ENCODE peak calls at places on chromosomes 5 and 9, in seven cellular contexts. N is GM23338, D is fibroblast of pulmonary artery, L is psoas muscle, Z is neural progenitor cell, A is foreskin fibroblast, C is tibial artery. B is an unnamed sample.

GRCh38 chr5:173327084-173327947 is 898 bp downstream of the STC2 start:
- DNase-seq in Z (peak), C (no peak), L (no peak), N (no peak), D (peak), A (peak), B (no peak)

GRCh38 chr5:176640616-176641015 is 6.7 kb upstream of the TSPAN17 start:
- DNase-seq in C (no peak), Z (no peak), D (no peak), N (no peak), L (no peak), A (no peak), B (no peak)

GRCh38 chr5:150559088-150559487 is 51.2 kb downstream of the NDST1 start:
- DNase-seq in Z (no peak), D (no peak), L (no peak), C (no peak), N (no peak), A (no peak), B (no peak)

GRCh38 chr5:116371431-116371830 is 203.2 kb downstream of the SEMA6A start:
- DNase-seq in A (no peak), L (no peak), C (no peak), N (no peak), Z (no peak), D (no peak), B (no peak)

GRCh38 chr5:102722930-102723329 is 32.2 kb upstream of the PAM start:
- DNase-seq in N (no peak), C (no peak), A (peak), L (no peak), D (peak), Z (no peak), B (peak)

GRCh38 chr9:95003694-95004451 is 277.4 kb downstream of the AOPEP start:
- DNase-seq in C (peak), Z (peak), N (peak), A (peak), L (peak), D (peak), B (no peak)

GRCh38 chr5:67809589-67809988 is 406.0 kb upstream of the PIK3R1 start:
- DNase-seq in Z (no peak), A (no peak), C (no peak), N (no peak), D (no peak), L (no peak), B (no peak)

GRCh38 chr5:128913551-128913950 is 51.7 kb upstream of the SLC27A6 start:
- DNase-seq in A (no peak), C (no peak), D (no peak), N (no peak), L (no peak), Z (no peak), B (no peak)

GRCh38 chr9:6921335-6921734 is 163.6 kb downstream of the KDM4C start:
- DNase-seq in A (no peak), Z (no peak), C (no peak), D (no peak), L (no peak), N (no peak), B (no peak)

GRCh38 chr5:89337-90286 is 2.4 kb upstream of the PLEKHG4B start:
- DNase-seq in D (no peak), C (peak), Z (no peak), L (no peak), N (no peak), A (no peak), B (no peak)

GRCh38 chr9:19271081-19271480 is 40.6 kb downstream of the DENND4C start:
- DNase-seq in A (peak), C (no peak), L (no peak), Z (no peak), D (peak), N (no peak), B (no peak)

GRCh38 chr5:133326361-133326760 is 274.5 kb downstream of the HSPA4 start:
- DNase-seq in L (no peak), C (no peak), N (no peak), Z (no peak), A (no peak), D (no peak), B (no peak)

GRCh38 chr5:173567548-173567947 is 48.9 kb downstream of the BOD1 start:
- DNase-seq in L (no peak), D (no peak), N (no peak), Z (no peak), C (no peak), A (peak), B (peak)

GRCh38 chr5:128019391-128019790 is 64.2 kb upstream of the SLC12A2 start:
- DNase-seq in Z (no peak), N (no peak), C (no peak), L (no peak), D (no peak), A (no peak), B (no peak)

GRCh38 chr5:170571331-170571731 is 67.5 kb downstream of the KCNIP1 start:
- DNase-seq in A (no peak), Z (no peak), N (peak), L (no peak), C (no peak), D (peak), B (no peak)

GRCh38 chr5:152177626-152178349 is 227.3 kb downstream of the NMUR2 start:
- DNase-seq in L (no peak), D (no peak), Z (no peak), N (no peak), A (no peak), C (no peak), B (peak)

GRCh38 chr5:69374911-69375446 is 5.4 kb downstream of the RAD17 start:
- DNase-seq in D (no peak), Z (no peak), N (no peak), L (no peak), C (no peak), A (no peak), B (no peak)

GRCh38 chr9:108617661-108618060 is 238.1 kb downstream of the ACTL7B start:
- DNase-seq in C (no peak), Z (no peak), N (no peak), A (no peak), D (no peak), L (no peak), B (no peak)

GRCh38 chr5:1975406-1975715 is 92.6 kb upstream of the IRX4 start:
- DNase-seq in C (no peak), A (no peak), D (no peak), L (no peak), Z (no peak), N (no peak), B (no peak)

GRCh38 chr9:7879551-7880245 is 80.1 kb upstream of the DMAC1 start:
- DNase-seq in D (no peak), N (peak), A (no peak), C (no peak), Z (peak), L (no peak), B (no peak)

GRCh38 chr5:173689171-173689676 is 72.8 kb upstream of the BOD1 start:
- DNase-seq in L (no peak), A (no peak), Z (peak), C (no peak), N (peak), D (peak), B (no peak)

GRCh38 chr5:112957970-112958773 is 18.4 kb upstream of the DCP2 start:
- DNase-seq in Z (no peak), N (no peak), D (peak), C (peak), L (peak), A (peak), B (peak)

GRCh38 chr9:109162652-109163051 is 4.4 kb downstream of the FRRS1L start:
- DNase-seq in A (no peak), L (no peak), Z (no peak), C (no peak), N (no peak), D (no peak), B (no peak)

GRCh38 chr9:133351908-133352634 is 4.1 kb downstream of the RPL7A start:
- DNase-seq in Z (peak), A (peak), D (peak), C (no peak), L (no peak), N (peak), B (no peak)

DNA sequence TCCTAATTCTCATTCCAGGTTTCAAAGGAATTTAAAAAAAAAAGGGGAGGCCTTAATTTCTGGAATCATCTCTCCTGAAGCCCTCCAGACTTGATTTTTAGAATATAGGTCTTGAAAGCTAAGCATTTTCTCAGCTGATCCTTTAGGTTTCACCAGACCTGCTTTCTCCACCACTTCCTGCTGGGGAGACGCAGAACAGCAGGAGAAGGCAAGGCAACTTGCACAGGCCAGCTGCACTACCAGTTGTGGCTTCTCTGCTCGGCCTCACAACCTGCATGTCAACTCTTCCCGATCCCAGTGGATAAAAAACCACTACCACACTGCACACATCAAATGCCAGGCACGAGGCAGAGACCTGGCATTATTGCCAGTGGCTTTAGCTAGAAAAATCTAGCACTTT is 119.8 kb downstream of the SIL1 start:
- DNase-seq in D (no peak), L (no peak), N (peak), A (no peak), Z (no peak), C (no peak), B (no peak)
- TF ChIP-seq CTCF in D (no peak), L (no peak), N (no peak), A (no peak), Z (no peak), C (no peak), B (no peak)

DNA sequence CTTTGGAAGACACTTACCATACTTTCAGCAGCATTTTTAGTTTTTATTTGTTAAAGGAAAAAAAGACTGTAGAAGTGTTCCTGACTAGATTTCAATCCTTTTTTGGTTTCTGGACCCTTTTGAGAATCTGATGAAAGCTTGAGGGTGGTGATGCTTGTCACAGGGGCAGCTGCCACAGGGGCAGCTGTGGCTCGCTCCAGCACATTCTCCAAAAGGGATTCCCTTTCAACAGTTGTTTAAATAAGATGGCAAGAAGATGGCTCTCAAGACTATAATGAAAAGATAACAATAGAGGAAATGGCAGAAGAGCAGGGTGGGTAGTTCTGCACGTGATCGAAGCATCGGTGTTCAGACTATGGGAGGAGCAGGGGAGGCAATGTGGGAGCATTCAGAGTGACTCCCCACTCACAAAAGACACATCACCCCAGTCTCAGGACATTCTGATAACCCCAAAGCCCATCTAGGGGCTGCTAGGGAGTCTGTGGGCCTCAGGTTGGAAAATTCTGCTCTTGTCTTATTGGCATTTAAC is 46.5 kb upstream of the TNFAIP8 start:
- DNase-seq in Z (no peak), L (no peak), D (no peak), A (no peak), N (no peak), C (no peak), B (no peak)
- H3K4me3 ChIP-seq in Z (no peak), L (no peak), D (no peak), A (no peak), N (no peak), C (no peak), B (no peak)

DNA sequence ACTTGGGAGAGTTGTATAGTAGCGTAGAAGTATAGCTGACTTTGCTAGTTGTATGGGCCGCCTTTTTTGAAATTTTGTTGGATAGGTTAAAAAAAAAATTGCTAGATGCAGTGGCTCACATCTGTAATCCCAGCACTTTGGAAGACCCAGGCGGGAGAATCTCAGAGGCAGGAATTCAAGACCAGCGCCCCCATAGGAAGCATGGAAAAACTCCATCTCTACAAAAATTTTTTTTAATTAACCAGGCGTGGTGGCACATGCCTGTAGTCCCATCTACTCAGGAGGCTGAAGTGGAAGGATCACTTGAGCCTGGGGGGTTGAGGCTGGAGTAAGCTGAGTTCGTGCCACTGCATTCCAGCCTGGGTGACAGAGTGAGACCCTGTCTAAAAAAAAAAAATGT is 59.2 kb downstream of the SMC5 start:
- DNase-seq in L (no peak), A (no peak), N (peak), D (no peak), Z (peak), C (no peak), B (no peak)
- TF ChIP-seq CTCF in L (no peak), A (no peak), N (peak), D (peak), Z (peak), C (no peak), B (no peak)

DNA sequence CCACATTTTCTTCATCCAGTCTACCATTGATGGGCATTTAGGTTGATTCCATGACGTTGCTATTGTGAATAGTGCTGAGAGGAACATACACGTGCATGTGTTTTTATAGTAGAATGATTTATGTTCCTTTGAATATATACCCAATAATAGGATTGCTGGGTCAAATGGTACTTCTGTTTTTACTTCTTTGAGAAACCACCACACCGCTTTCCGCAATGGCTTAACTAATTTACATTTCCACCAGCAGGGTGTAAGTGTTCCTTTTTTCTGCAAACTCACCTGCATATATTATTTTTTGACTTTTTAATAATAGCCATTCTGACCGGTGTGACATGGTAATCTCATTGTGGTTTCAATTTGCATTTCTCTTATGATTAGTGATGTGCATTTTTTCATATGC is 82.2 kb upstream of the RFX3 start:
- DNase-seq in A (no peak), C (no peak), N (no peak), D (no peak), Z (no peak), L (no peak), B (no peak)
- H3K4me3 ChIP-seq in A (no peak), C (no peak), N (no peak), D (no peak), Z (no peak), L (no peak), B (no peak)

DNA sequence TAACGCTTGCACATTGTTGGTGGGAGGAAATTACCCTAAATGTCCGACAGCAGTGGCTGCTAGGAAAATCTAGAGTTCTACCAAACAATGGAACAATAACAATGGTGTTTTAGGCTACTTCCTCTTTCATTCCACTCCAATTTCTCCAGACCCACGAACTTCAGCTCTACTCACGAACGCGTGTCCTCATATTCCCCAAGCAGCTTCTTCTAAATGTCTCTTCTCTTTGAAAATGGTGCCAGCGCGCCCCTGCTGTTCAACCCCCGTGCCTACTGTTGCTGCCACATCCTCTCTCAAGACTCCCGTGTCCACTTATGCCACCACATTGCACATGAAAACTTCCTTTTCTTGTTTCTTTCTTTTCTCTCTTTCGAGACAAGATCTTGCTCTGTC is 25.6 kb downstream of the OR2V2 start:
- DNase-seq in C (no peak), N (no peak), A (no peak), Z (no peak), D (no peak), L (no peak), B (no peak)
- TF ChIP-seq CTCF in C (no peak), N (peak), A (no peak), Z (peak), D (no peak), L (no peak), B (no peak)

DNA sequence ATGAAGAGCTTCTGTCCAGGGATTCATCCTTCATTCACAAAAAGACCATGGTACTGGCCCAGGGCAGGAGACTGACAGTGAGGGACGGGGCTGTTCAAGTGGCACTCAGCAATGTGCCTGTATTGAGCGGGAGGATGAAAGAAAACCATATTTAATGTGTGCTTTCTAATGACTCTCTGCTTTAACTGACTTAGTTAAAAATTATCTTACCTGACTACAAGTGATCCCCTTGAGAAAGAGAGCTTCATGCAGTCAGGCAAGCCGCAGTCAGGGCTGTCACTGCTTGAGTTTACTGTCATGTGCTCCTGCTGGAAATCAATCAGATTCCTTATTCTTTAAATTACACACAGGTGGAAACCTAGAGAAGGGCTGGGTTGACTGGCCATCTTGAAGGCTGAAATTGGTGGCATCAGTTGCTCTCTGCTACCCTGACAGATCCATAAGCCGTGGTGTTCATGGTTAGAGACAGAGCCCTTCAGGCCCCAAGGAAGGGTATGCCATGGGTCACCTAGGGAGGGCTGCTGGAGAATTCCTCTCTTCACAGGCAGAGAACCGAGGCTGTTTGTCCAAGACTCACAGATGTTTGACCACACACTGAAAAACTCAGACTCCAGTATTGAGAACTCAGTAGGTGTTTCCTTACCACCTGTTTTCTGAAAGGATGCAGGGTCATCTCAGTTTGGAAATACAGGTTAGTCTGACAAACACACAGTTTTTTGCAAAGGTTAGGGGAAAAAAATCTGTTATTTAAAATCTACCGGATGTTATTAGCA is 70.9 kb downstream of the TRIO start:
- DNase-seq in C (no peak), N (no peak), A (no peak), L (no peak), Z (peak), D (no peak), B (no peak)
- H3K4me3 ChIP-seq in C (no peak), N (no peak), A (no peak), L (no peak), Z (no peak), D (no peak), B (no peak)